ENCODE peak calls at places on chromosomes 4 and X, in five cellular contexts. F is CD8-positive, alpha-beta memory T cell; T is tibial artery; R is sigmoid colon; M is trophoblast cell. N is an unnamed sample.

GRCh38 chr4:47598320-47598719 is 113.2 kb downstream of the ATP10D start:
- DNase-seq in F (no peak), T (no peak), R (no peak), M (no peak), N (no peak)

GRCh38 chr4:114040319-114041116 is 61.1 kb upstream of the ARSJ start:
- DNase-seq in F (no peak), T (no peak), R (no peak), M (no peak), N (no peak)

GRCh38 chrX:120310861-120311631 is at the start of gene TMEM255A:
- DNase-seq in F (no peak), T (no peak), R (peak; percentile 68), M (peak; percentile 7), N (peak; percentile 55)

GRCh38 chrX:129773649-129774458 is 5.9 kb upstream of the SASH3 start:
- DNase-seq in F (peak; percentile 55), T (no peak), R (no peak), M (no peak), N (no peak)

GRCh38 chr4:153643406-153644016 is 40.6 kb upstream of the TLR2 start:
- DNase-seq in F (no peak), T (no peak), R (no peak), M (no peak), N (no peak)

GRCh38 chr4:10762541-10762940 is 78.0 kb upstream of the CLNK start:
- DNase-seq in F (no peak), T (no peak), R (peak; percentile 65), M (no peak), N (no peak)

GRCh38 chr4:149112109-149112508 is 669.9 kb upstream of the NR3C2 start:
- DNase-seq in F (no peak), T (no peak), R (no peak), M (no peak), N (no peak)

GRCh38 chr4:152063301-152064235 is 302.8 kb upstream of the GATB start:
- DNase-seq in F (peak; percentile 76), T (no peak), R (no peak), M (peak; percentile 87), N (no peak)

GRCh38 chrX:40054793-40055192 is 43.0 kb downstream of the BCOR start:
- DNase-seq in F (no peak), T (no peak), R (no peak), M (peak; percentile 48), N (no peak)

GRCh38 chrX:78506248-78506647 is 152.9 kb downstream of the RTL3 start:
- DNase-seq in F (no peak), T (no peak), R (no peak), M (no peak), N (no peak)
- H3K9me3 ChIP-seq in F (no peaks in the 10 kb centered on the region), T (no peaks in the 10 kb centered on the region), R (no peaks in the 10 kb centered on the region), M (no peaks in the 10 kb centered on the region), N (no peaks in the 10 kb centered on the region)

DNA sequence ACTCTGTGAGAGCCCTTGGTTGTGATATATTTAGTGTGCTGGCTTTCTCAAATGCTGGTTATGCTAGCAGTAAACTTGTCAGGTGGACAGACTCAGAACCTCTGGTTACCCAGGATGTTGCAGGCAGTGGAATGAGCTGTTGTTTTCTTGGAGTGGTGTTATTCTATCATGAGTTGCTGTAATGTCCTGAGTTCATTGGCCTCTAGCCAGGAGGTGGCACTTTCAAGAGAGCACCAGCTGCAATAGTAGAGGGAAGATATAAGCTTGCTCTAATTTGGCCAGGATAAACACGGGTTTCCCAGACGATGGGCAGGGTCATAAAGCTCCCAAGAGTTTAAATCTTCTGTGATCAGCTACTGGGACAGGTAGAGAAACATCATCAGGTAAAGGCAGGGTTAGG is 95.0 kb upstream of the UBQLN2 start:
- DNase-seq in F (no peak), T (no peak), R (no peak), M (no peak), N (no peak)
- H3K9me3 ChIP-seq in F (no peaks in the 10 kb centered on the region), T (no peaks in the 10 kb centered on the region), R (no peaks in the 10 kb centered on the region), M (no peaks in the 10 kb centered on the region), N (no peaks in the 10 kb centered on the region)

GRCh38 chr4:172734555-172734954 is 434.1 kb upstream of the GALNT7 start:
- DNase-seq in F (no peak), T (no peak), R (no peak), M (no peak), N (no peak)
- H3K9me3 ChIP-seq in F (no peaks in the 10 kb centered on the region), T (no peaks in the 10 kb centered on the region), R (peaks cover 15% of the 10 kb centered on the region), M (peaks cover 7% of the 10 kb centered on the region), N (no peaks in the 10 kb centered on the region)

GRCh38 chrX:58044130-58044529 is 133.9 kb upstream of the ZXDA start:
- DNase-seq in F (no peak), T (no peak), R (no peak), M (no peak), N (no peak)
- H3K9me3 ChIP-seq in F (no peaks in the 10 kb centered on the region), T (no peaks in the 10 kb centered on the region), R (no peaks in the 10 kb centered on the region), M (peaks cover 18% of the 10 kb centered on the region), N (no peaks in the 10 kb centered on the region)

DNA sequence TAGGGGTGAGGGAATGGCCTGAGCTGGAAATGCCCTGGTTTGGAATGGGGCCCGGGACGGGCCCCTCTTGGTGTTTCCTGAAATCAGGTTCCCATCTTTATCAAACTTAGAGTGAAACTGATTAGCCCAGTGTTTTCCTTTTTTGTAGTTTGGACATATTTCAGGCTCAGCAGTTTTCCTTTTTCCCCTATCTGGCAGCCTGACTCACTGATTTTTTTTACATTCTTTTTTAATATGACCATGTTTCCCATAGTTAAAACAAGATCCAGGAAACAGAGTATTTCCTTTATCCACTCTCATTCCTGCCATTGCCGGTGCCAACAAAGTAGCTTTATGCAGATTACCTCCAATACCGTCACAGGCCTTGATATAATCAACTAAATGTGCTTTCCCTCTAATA is 20.5 kb upstream of the C4orf17 start:
- DNase-seq in F (no peak), T (no peak), R (no peak), M (no peak), N (no peak)
- H3K9me3 ChIP-seq in F (no peaks in the 10 kb centered on the region), T (peaks cover 7% of the 10 kb centered on the region), R (peaks cover 14% of the 10 kb centered on the region), M (peaks cover 8% of the 10 kb centered on the region), N (peaks cover 10% of the 10 kb centered on the region)

N was measured in ovary.